ENCODE peak calls at places on chromosomes 12 and 14, in four cellular contexts. One of them, this sample, is unnamed.

GRCh38 chr14:97180304-97181200 is 383.4 kb downstream of the VRK1 start:
- DNase-seq in WTC11: no peak
- DNase-seq in HepG2: peak
- DNase-seq in GM12878: no peak
- DNase-seq in this sample: no peak

GRCh38 chr14:101709962-101710891 is 51.3 kb upstream of the PPP2R5C start:
- DNase-seq in WTC11: no peak
- DNase-seq in HepG2: peak
- DNase-seq in GM12878: no peak
- DNase-seq in this sample: peak

GRCh38 chr12:2924019-2924418 is 33.3 kb downstream of the TULP3 start:
- DNase-seq in WTC11: no peak
- DNase-seq in HepG2: no peak
- DNase-seq in GM12878: no peak
- DNase-seq in this sample: no peak

GRCh38 chr14:103520657-103521437 is 1.8 kb downstream of the CKB start:
- DNase-seq in WTC11: peak
- DNase-seq in HepG2: no peak
- DNase-seq in GM12878: no peak
- DNase-seq in this sample: peak

GRCh38 chr12:123971770-123972447 is 722 bp downstream of the CCDC92 start:
- DNase-seq in WTC11: peak
- DNase-seq in HepG2: peak
- DNase-seq in GM12878: no peak
- DNase-seq in this sample: peak

GRCh38 chr12:48017496-48017895 is 13.2 kb upstream of the COL2A1 start:
- DNase-seq in WTC11: no peak
- DNase-seq in HepG2: no peak
- DNase-seq in GM12878: no peak
- DNase-seq in this sample: no peak

GRCh38 chr12:130764475-130765185 is 48.5 kb upstream of the RIMBP2 start:
- DNase-seq in WTC11: no peak
- DNase-seq in HepG2: no peak
- DNase-seq in GM12878: peak
- DNase-seq in this sample: peak

GRCh38 chr14:99531221-99532096 is 50.2 kb downstream of the CCNK start:
- DNase-seq in WTC11: no peak
- DNase-seq in HepG2: no peak
- DNase-seq in GM12878: no peak
- DNase-seq in this sample: no peak

GRCh38 chr12:59040043-59040442 is 119.7 kb upstream of the LRIG3 start:
- DNase-seq in WTC11: no peak
- DNase-seq in HepG2: no peak
- DNase-seq in GM12878: no peak
- DNase-seq in this sample: no peak

GRCh38 chr12:59039005-59039404 is 118.7 kb upstream of the LRIG3 start:
- DNase-seq in WTC11: no peak
- DNase-seq in HepG2: no peak
- DNase-seq in GM12878: no peak
- DNase-seq in this sample: no peak

GRCh38 chr12:59036973-59037807 is 116.9 kb upstream of the LRIG3 start:
- DNase-seq in WTC11: no peak
- DNase-seq in HepG2: no peak
- DNase-seq in GM12878: no peak
- DNase-seq in this sample: no peak

GRCh38 chr12:59040651-59041050 is 120.3 kb upstream of the LRIG3 start:
- DNase-seq in WTC11: no peak
- DNase-seq in HepG2: no peak
- DNase-seq in GM12878: no peak
- DNase-seq in this sample: no peak

DNA sequence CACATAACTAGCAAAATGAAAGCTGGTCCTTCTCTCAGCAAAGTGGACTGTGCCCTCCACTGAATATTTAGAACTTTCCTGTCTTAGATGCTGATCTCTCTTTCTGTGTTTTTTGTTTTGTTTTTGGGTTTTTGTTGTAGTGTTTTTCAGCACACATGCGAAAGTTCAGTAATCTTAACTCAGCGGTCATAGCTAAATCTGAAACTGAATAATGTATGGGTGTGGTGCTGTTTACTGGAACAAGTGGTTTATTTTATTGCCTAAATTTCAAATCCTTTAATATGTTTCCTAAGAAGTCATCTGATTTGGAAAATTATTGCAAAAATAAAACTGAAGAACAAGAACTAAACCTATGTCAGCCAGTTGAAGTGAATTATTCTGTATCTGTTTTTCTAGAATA is 116.0 kb upstream of the LRIG3 start:
- DNase-seq in WTC11: no peak
- DNase-seq in HepG2: no peak
- DNase-seq in GM12878: no peak
- DNase-seq in this sample: no peak
- TF ChIP-seq ETV6 in WTC11: no peak
- TF ChIP-seq ETV6 in HepG2: no peak
- TF ChIP-seq ETV6 in GM12878: no peak
- TF ChIP-seq ETV6 in this sample: no peak

GRCh38 chr14:65824285-65824977 is 411.9 kb downstream of the FUT8 start:
- DNase-seq in WTC11: peak
- DNase-seq in HepG2: peak
- DNase-seq in GM12878: peak
- DNase-seq in this sample: peak
- TF ChIP-seq ETV6 in WTC11: no peak
- TF ChIP-seq ETV6 in HepG2: no peak
- TF ChIP-seq ETV6 in GM12878: no peak
- TF ChIP-seq ETV6 in this sample: no peak

GRCh38 chr14:55329999-55330710 is 58.9 kb downstream of the FBXO34 start:
- DNase-seq in WTC11: no peak
- DNase-seq in HepG2: no peak
- DNase-seq in GM12878: no peak
- DNase-seq in this sample: no peak
- TF ChIP-seq ETV6 in WTC11: no peak
- TF ChIP-seq ETV6 in HepG2: no peak
- TF ChIP-seq ETV6 in GM12878: no peak
- TF ChIP-seq ETV6 in this sample: no peak

GRCh38 chr12:51195841-51196240 is 22.0 kb downstream of the POU6F1 start:
- DNase-seq in WTC11: no peak
- DNase-seq in HepG2: no peak
- DNase-seq in GM12878: no peak
- DNase-seq in this sample: no peak

GRCh38 chr12:51190820-51191219 is 17.9 kb upstream of the TFCP2 start:
- DNase-seq in WTC11: no peak
- DNase-seq in HepG2: no peak
- DNase-seq in GM12878: no peak
- DNase-seq in this sample: no peak

GRCh38 chr12:51191516-51192283 is 18.8 kb upstream of the TFCP2 start:
- DNase-seq in WTC11: no peak
- DNase-seq in HepG2: no peak
- DNase-seq in GM12878: no peak
- DNase-seq in this sample: no peak

GRCh38 chr12:51189790-51190355 is 16.9 kb upstream of the TFCP2 start:
- DNase-seq in WTC11: no peak
- DNase-seq in HepG2: no peak
- DNase-seq in GM12878: no peak
- DNase-seq in this sample: no peak

GRCh38 chr12:51192284-51192671 is 19.3 kb upstream of the TFCP2 start:
- DNase-seq in WTC11: no peak
- DNase-seq in HepG2: no peak
- DNase-seq in GM12878: no peak
- DNase-seq in this sample: no peak
- TF ChIP-seq ETV6 in WTC11: no peak
- TF ChIP-seq ETV6 in HepG2: no peak
- TF ChIP-seq ETV6 in GM12878: no peak
- TF ChIP-seq ETV6 in this sample: no peak

GRCh38 chr12:50283230-50283923 is at the start of gene LIMA1:
- DNase-seq in WTC11: peak
- DNase-seq in HepG2: peak
- DNase-seq in GM12878: peak
- DNase-seq in this sample: peak

GRCh38 chr12:50285253-50285652 is 1.9 kb upstream of the LIMA1 start:
- DNase-seq in WTC11: no peak
- DNase-seq in HepG2: no peak
- DNase-seq in GM12878: no peak
- DNase-seq in this sample: no peak

GRCh38 chr12:50287271-50287670 is 4.0 kb upstream of the LIMA1 start:
- DNase-seq in WTC11: no peak
- DNase-seq in HepG2: no peak
- DNase-seq in GM12878: no peak
- DNase-seq in this sample: no peak

GRCh38 chr12:50282581-50283229 is 615 bp downstream of the LIMA1 start:
- DNase-seq in WTC11: no peak
- DNase-seq in HepG2: no peak
- DNase-seq in GM12878: no peak
- DNase-seq in this sample: peak

DNA sequence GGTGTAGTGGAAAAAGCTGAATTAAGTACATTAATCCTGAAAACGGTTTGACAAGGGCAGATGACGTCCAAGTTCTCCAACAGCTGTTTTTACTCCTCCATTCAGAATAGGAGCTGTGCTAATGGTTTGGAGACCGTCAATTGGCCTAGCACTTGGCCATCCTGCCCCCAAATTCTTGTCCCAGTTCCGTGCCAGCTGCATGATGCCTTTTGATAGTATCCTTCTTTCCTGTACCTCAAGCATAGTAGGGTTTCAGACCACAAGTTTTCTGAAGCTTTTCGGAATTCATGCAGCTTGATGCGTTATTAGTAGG is 560 bp upstream of the LIMA1 start:
- DNase-seq in WTC11: no peak
- DNase-seq in HepG2: no peak
- DNase-seq in GM12878: peak
- DNase-seq in this sample: no peak
- TF ChIP-seq ETV6 in WTC11: no peak
- TF ChIP-seq ETV6 in HepG2: no peak
- TF ChIP-seq ETV6 in GM12878: no peak
- TF ChIP-seq ETV6 in this sample: no peak

GRCh38 chr12:28937196-28937595 is 211.9 kb upstream of the FAR2 start:
- DNase-seq in WTC11: no peak
- DNase-seq in HepG2: no peak
- DNase-seq in GM12878: no peak
- DNase-seq in this sample: no peak
- TF ChIP-seq ETV6 in WTC11: no peak
- TF ChIP-seq ETV6 in HepG2: no peak
- TF ChIP-seq ETV6 in GM12878: no peak
- TF ChIP-seq ETV6 in this sample: no peak

GRCh38 chr12:34402228-34402898 is 380.1 kb downstream of the ALG10 start:
- DNase-seq in WTC11: no peak
- DNase-seq in HepG2: no peak
- DNase-seq in GM12878: no peak
- DNase-seq in this sample: no peak
- TF ChIP-seq ETV6 in WTC11: no peak
- TF ChIP-seq ETV6 in HepG2: no peak
- TF ChIP-seq ETV6 in GM12878: no peak
- TF ChIP-seq ETV6 in this sample: no peak

GRCh38 chr14:68541128-68541896 is 251.6 kb downstream of the ZFP36L1 start:
- DNase-seq in WTC11: no peak
- DNase-seq in HepG2: no peak
- DNase-seq in GM12878: no peak
- DNase-seq in this sample: no peak
- TF ChIP-seq ETV6 in WTC11: no peak
- TF ChIP-seq ETV6 in HepG2: no peak
- TF ChIP-seq ETV6 in GM12878: no peak
- TF ChIP-seq ETV6 in this sample: no peak

DNA sequence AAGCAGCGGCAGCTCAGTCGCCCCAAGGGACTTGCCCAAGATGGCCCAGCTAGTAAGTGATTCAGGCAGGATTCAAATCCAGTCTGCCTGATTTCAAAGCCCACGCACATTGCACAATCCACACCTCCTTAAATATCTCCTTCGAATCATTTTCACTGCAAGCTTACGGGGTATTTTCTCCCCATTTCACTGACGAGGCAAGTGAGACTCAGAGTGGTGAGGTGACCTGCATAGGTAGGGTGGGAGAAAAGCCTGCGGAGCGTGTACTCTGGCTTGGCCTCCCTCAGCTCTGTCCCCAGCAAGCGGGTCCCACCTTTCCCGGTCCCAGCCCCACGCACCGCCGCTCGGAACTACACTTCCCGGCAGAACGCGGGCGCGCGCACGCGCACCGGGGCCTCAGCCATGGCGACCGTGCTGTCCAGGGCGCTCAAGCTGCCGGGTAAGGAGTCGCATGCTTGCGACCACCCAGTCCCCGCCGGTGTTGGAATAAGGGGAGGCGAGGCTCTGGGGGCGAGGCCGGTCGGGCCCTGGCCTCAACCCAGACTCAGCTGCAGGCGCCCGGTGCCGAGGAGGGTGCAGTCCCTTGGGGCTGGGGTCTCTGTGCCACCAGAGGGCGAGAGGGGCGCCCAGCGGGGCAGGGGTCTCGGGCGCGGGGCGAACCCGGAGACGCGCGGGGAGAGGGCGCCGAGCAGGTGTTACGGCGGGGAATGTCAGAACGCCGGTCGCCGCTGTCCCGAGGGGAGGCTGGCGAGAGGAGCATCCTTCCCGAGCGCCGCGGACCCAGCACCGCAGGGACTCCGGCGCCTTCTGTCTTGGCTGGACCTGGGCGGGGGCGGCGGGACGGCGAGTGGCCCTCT is at the start of gene FAM234B:
- DNase-seq in WTC11: peak
- DNase-seq in HepG2: peak
- DNase-seq in GM12878: no peak
- DNase-seq in this sample: peak
- TF ChIP-seq ETV6 in WTC11: peak
- TF ChIP-seq ETV6 in HepG2: peak
- TF ChIP-seq ETV6 in GM12878: no peak
- TF ChIP-seq ETV6 in this sample: no peak

GRCh38 chr14:38561657-38562056 is 305.8 kb upstream of the CLEC14A start:
- DNase-seq in WTC11: no peak
- DNase-seq in HepG2: no peak
- DNase-seq in GM12878: no peak
- DNase-seq in this sample: no peak
- TF ChIP-seq ETV6 in WTC11: no peak
- TF ChIP-seq ETV6 in HepG2: no peak
- TF ChIP-seq ETV6 in GM12878: no peak
- TF ChIP-seq ETV6 in this sample: no peak

This sample was measured in K562.